ENCODE peak calls at places on chromosomes 12 and 14, in four cellular contexts. G is lower lobe of right lung, O is fibroblast of lung, P is lung. A is an unnamed sample.

GRCh38 chr12:51183816-51184215 is 10.9 kb upstream of the TFCP2 start:
- DNase-seq in G (no peak), O (peak; percentile 22), P (no peak), A (no peak)

GRCh38 chr12:101050631-101051030 is 159.4 kb downstream of the SLC5A8 start:
- DNase-seq in G (no peak), O (peak; percentile 28), P (no peak), A (no peak)

GRCh38 chr12:24109381-24110039 is 160.0 kb upstream of the SOX5 start:
- DNase-seq in G (no peak), O (peak; percentile 44), P (no peak), A (no peak)

GRCh38 chr12:98490491-98491453 is 24.6 kb upstream of the TMPO start:
- DNase-seq in G (peak; percentile 86), O (peak; percentile 85), P (peak; percentile 87), A (peak; percentile 90)

GRCh38 chr14:100644784-100645183 is 57.6 kb upstream of the BEGAIN start:
- DNase-seq in G (no peak), O (no peak), P (no peak), A (no peak)

GRCh38 chr12:21891763-21892217 is 49.4 kb downstream of the ABCC9 start:
- DNase-seq in G (no peak), O (peak; percentile 38), P (no peak), A (peak; percentile 86)

GRCh38 chr12:96247567-96247962 is 53.4 kb downstream of the ELK3 start:
- DNase-seq in G (no peak), O (peak; percentile 39), P (no peak), A (no peak)

GRCh38 chr14:51996148-51996746 is 6.9 kb downstream of the RTRAF start:
- DNase-seq in G (no peak), O (peak; percentile 81), P (no peak), A (no peak)

GRCh38 chr12:6553051-6553868 is 2.6 kb downstream of the IFFO1 start:
- DNase-seq in G (no peak), O (peak; percentile 80), P (no peak), A (peak; percentile 88)

GRCh38 chr12:52354197-52354596 is 13.1 kb downstream of the KRT85 start:
- DNase-seq in G (no peak), O (no peak), P (no peak), A (peak; percentile 48)

GRCh38 chr14:86311151-86311550 is 781.2 kb downstream of the FLRT2 start:
- DNase-seq in G (no peak), O (no peak), P (no peak), A (no peak)

GRCh38 chr12:62726471-62726980 is 208.4 kb downstream of the PPM1H start:
- DNase-seq in G (no peak), O (no peak), P (no peak), A (no peak)

GRCh38 chr12:108884116-108885012 is 4.5 kb downstream of the DAO start:
- DNase-seq in G (peak; percentile 83), O (peak; percentile 18), P (peak; percentile 58), A (peak; percentile 31)

GRCh38 chr14:20632831-20633771 is 8.4 kb downstream of the OR6S1 start:
- DNase-seq in G (no peak), O (peak; percentile 65), P (peak; percentile 51), A (peak; percentile 36)

GRCh38 chr14:92737206-92737605 is 11.2 kb downstream of the LGMN start:
- DNase-seq in G (no peak), O (no peak), P (no peak), A (no peak)

GRCh38 chr14:92734618-92735017 is 13.8 kb downstream of the LGMN start:
- DNase-seq in G (no peak), O (no peak), P (no peak), A (no peak)

GRCh38 chr14:92735344-92735743 is 13.1 kb downstream of the LGMN start:
- DNase-seq in G (no peak), O (no peak), P (no peak), A (no peak)

GRCh38 chr14:92740440-92740839 is 8.0 kb downstream of the LGMN start:
- DNase-seq in G (no peak), O (no peak), P (no peak), A (no peak)

GRCh38 chr14:92737619-92738188 is 10.7 kb downstream of the LGMN start:
- DNase-seq in G (no peak), O (no peak), P (no peak), A (no peak)
- H3K27ac ChIP-seq in G (no peak overlapping the region), O (no peak overlapping the region), P (no peak overlapping the region), A (no peak overlapping the region)

GRCh38 chr12:57891639-57892228 is 45.2 kb upstream of the CTDSP2 start:
- DNase-seq in G (no peak), O (no peak), P (no peak), A (no peak)
- H3K4me1 ChIP-seq in G (peaks cover 98% of the 10 kb centered on the region), O (peaks cover 63% of the 10 kb centered on the region), P (peaks cover 32% of the 10 kb centered on the region), A (peaks cover 89% of the 10 kb centered on the region)

DNA sequence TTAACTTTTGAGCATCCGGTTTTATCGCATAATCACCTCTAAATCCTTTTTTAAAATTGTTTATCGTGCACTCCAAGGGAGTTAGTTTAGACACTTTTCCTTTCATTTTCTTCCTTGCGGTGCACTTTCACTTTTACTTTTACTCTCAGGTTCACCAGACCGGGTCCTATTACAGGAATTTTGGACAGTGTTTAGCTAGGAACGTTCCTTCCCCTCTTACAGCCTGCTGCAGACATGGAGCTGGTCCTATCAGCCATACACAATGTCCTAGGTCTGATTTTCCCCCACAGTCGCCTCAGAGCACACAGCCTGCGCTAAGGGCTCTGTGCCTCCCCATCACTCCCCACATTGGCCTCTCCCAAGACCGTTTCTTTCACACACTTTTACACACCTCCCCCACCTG is 103.9 kb downstream of the ALG10 start:
- DNase-seq in G (no peak), O (no peak), P (no peak), A (no peak)
- H3K4me3 ChIP-seq in G (peak overlapping the region; percentile 31), O (peak overlapping the region; percentile 4), P (no peak overlapping the region), A (no peak overlapping the region)

DNA sequence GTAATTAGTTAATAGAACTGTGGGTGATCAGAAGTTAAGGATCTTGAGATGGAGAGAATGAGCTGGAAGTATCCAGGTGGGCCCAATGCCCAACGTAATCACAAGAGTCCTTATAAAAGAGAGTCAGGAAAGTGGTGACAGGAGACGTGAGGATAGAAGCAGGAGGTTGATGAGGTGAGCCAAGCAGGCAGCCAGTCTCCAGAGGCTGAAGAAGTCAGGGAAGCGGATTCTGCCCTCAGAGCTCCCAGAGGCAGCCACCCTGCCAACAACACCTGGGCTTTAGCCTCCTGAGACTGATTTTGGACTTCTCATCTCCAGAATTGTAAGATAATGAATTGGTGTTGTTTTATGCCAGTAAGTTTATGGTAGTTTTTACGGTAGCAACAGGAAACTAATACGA is 10.1 kb upstream of the SAV1 start:
- DNase-seq in G (no peak), O (no peak), P (no peak), A (no peak)
- H3K27ac ChIP-seq in G (peak overlapping the region; percentile 3), O (peak overlapping the region; percentile 77), P (no peak overlapping the region), A (peak overlapping the region; percentile 30)

GRCh38 chr12:1374296-1374695 is 220.1 kb downstream of the FBXL14 start:
- DNase-seq in G (no peak), O (peak; percentile 56), P (no peak), A (no peak)
- H3K4me1 ChIP-seq in G (peaks cover 1% of the 10 kb centered on the region), O (no peaks in the 10 kb centered on the region), P (peaks cover 6% of the 10 kb centered on the region), A (no peaks in the 10 kb centered on the region)